ENCODE peak calls at places on chromosomes 3 and 15, in eight cellular contexts. S, C, R, H, J, D, W and F are unnamed samples.

GRCh38 chr3:86961297-86961696 is 29.7 kb downstream of the VGLL3 start:
- DNase-seq in C (no peak), R (no peak), H (no peak), D (no peak), W (no peak), J (no peak), S (no peak), F (no peak)

GRCh38 chr3:101195951-101196713 is 124.2 kb downstream of the IMPG2 start:
- DNase-seq in S (no peak), C (no peak), H (no peak), R (peak), J (peak), D (peak), W (peak), F (no peak)

GRCh38 chr15:59689626-59690236 is 611 bp upstream of the BNIP2 start:
- DNase-seq in H (peak), W (peak), D (peak), C (peak), R (peak), S (peak), J (no peak), F (peak)

GRCh38 chr15:101652783-101653430 is 726 bp upstream of the TM2D3 start:
- DNase-seq in R (no peak), W (no peak), S (no peak), J (peak), H (no peak), D (no peak), C (no peak), F (no peak)

GRCh38 chr3:16388850-16389411 is 123.9 kb downstream of the OXNAD1 start:
- DNase-seq in J (no peak), R (no peak), C (no peak), W (peak), D (no peak), H (no peak), S (no peak), F (no peak)

GRCh38 chr15:69095280-69095679 is 65.2 kb upstream of the GLCE start:
- DNase-seq in S (no peak), J (no peak), W (no peak), D (no peak), R (no peak), C (no peak), H (no peak), F (no peak)

GRCh38 chr15:51030649-51031316 is 63.9 kb downstream of the TNFAIP8L3 start:
- DNase-seq in J (no peak), C (no peak), H (no peak), W (peak), S (no peak), R (no peak), D (peak), F (peak)

GRCh38 chr3:167913218-167913902 is 177.8 kb downstream of the SERPINI1 start:
- DNase-seq in H (no peak), C (peak), D (no peak), R (no peak), J (peak), S (no peak), W (peak), F (no peak)

GRCh38 chr3:170331143-170331542 is 26.4 kb upstream of the SKIL start:
- DNase-seq in J (no peak), H (no peak), S (no peak), D (peak), W (no peak), R (peak), C (no peak), F (no peak)

GRCh38 chr3:55434789-55435188 is 52.3 kb downstream of the WNT5A start:
- DNase-seq in D (no peak), H (no peak), J (no peak), R (no peak), S (no peak), C (no peak), W (no peak), F (no peak)

GRCh38 chr3:42706721-42707619 is 4.4 kb upstream of the HHATL start:
- DNase-seq in S (no peak), C (no peak), R (no peak), J (no peak), W (no peak), D (no peak), H (no peak), F (peak)

GRCh38 chr3:46845397-46845859 is 17.8 kb downstream of the MYL3 start:
- DNase-seq in S (peak), H (no peak), W (peak), C (peak), J (no peak), R (no peak), D (no peak), F (peak)

GRCh38 chr15:83365370-83365938 is 81.0 kb upstream of the BNC1 start:
- DNase-seq in C (peak), W (peak), D (no peak), R (no peak), S (peak), J (peak), H (no peak), F (peak)

GRCh38 chr3:183369117-183369516 is 59.3 kb downstream of the MCF2L2 start:
- DNase-seq in J (no peak), H (no peak), W (no peak), S (no peak), C (no peak), D (no peak), R (no peak), F (no peak)

GRCh38 chr3:114496874-114497273 is 203.0 kb downstream of the TIGIT start:
- DNase-seq in J (no peak), R (no peak), D (peak), W (peak), C (no peak), S (no peak), H (no peak), F (no peak)

GRCh38 chr3:42190701-42191442 is 75.1 kb downstream of the CCK start:
- DNase-seq in H (peak), S (peak), W (peak), J (peak), D (peak), C (peak), R (peak), F (peak)

GRCh38 chr15:71708741-71709140 is 101.6 kb upstream of the NR2E3 start:
- DNase-seq in J (no peak), S (no peak), D (no peak), C (no peak), H (no peak), R (no peak), W (no peak), F (no peak)

GRCh38 chr15:38671675-38672141 is 107.1 kb upstream of the RASGRP1 start:
- DNase-seq in R (no peak), S (no peak), J (no peak), W (no peak), H (no peak), D (no peak), C (no peak), F (no peak)

GRCh38 chr15:75360856-75361255 is 7.6 kb downstream of the MAN2C1 start:
- DNase-seq in W (no peak), H (no peak), S (no peak), C (no peak), D (no peak), J (no peak), R (no peak), F (peak)

GRCh38 chr3:40237892-40238571 is 71.5 kb upstream of the EIF1B start:
- DNase-seq in S (no peak), W (no peak), H (no peak), C (peak), D (no peak), R (no peak), J (no peak), F (no peak)

GRCh38 chr3:14150491-14151230 is 25.8 kb downstream of the TMEM43 start:
- DNase-seq in D (no peak), C (no peak), H (no peak), J (no peak), W (no peak), R (no peak), S (no peak), F (peak)

GRCh38 chr3:169913270-169913780 is 2.0 kb downstream of the SAMD7 start:
- DNase-seq in S (no peak), D (no peak), J (no peak), C (no peak), W (no peak), R (no peak), H (no peak), F (no peak)

GRCh38 chr3:189947948-189948723 is 172.6 kb downstream of the P3H2 start:
- DNase-seq in H (no peak), W (peak), S (no peak), D (peak), J (peak), R (peak), C (no peak), F (no peak)

GRCh38 chr3:172135766-172136729 is 96.7 kb downstream of the FNDC3B start:
- DNase-seq in S (no peak), C (no peak), W (peak), H (no peak), D (peak), R (no peak), J (no peak), F (no peak)
- TF ChIP-seq CTCF in S (no peak), C (no peak), W (no peak), H (no peak), D (no peak), R (no peak), J (no peak), F (no peak)

DNA sequence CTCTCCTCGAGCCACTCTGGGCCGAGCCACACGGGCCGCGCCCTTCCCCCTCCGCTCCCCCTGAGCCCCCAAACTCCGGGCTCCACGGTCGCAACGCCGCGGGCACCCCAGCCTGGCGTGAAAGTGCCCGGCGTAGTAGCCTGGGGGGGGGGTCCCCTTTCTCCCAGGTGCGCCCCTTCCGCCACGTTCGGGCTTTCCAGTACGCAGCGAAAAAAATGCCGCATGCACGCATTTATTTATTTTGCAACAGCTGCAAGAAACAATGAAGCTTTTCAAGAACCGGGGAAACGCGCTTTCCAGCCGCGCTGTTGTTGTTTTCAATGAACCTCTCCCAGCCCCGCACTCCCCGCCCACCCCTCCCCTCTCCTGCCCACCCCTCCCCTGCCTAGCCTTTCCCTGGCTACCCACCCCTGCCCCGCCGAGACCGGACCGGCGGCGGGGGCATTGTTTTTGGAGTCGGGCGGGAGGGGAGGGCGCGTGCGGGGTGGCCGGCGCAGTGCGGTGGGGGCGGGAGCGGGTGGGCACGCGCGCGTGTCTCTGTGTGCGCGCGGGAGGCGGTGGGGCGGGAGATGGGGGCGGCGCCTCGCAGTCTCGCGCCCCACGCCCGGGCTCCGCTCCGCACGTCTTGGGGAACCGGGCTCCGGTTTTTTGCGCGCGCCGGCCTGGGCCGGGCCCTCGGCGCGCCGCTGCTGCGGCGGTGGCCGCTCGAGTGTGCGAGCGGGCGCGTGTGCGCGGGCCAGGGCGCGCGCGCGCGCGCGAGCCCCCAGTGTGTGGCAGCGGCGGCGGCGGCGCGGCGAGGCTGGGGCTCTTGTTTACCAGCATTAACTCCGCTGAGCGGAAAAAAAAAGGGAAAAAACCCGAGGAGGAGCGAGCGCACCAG is at the start of gene IGF1R:
- DNase-seq in C (peak), H (peak), D (peak), S (peak), W (peak), J (peak), R (peak), F (peak)
- TF ChIP-seq CTCF in C (no peak), H (peak), D (peak), S (no peak), W (no peak), J (peak), R (no peak), F (no peak)

DNA sequence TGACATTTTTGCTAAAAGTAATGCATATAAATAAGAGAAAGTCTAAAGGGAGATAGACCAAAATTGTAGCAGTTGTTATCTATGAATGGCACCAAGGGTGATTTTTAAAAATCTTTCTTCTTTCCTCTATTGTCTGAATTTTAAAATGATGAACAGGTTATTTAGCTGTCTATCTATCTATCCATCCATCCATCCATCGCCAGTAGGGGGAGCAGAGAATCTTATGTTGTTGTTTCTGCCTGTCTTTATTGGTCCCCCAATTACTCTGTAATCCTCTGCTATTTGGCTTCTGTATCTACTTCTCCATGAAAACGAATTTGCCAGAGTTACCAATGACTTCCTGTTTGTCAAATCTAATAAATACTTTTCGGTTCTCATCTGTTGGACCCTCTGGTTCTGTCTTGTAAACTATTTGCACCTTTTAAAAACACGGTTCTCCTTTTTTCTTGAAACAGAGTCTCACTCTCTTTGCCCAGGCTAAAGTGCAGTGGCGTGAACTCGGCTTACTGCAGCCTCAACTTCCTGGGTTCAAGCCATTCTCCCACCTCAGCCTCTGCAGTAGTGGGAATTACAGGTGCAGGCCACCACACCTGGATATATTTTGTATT is 86.0 kb downstream of the ECT2 start:
- DNase-seq in D (no peak), C (peak), J (peak), W (peak), H (no peak), R (peak), S (no peak), F (no peak)
- TF ChIP-seq CTCF in D (peak), C (peak), J (peak), W (peak), H (peak), R (peak), S (peak), F (no peak)

DNA sequence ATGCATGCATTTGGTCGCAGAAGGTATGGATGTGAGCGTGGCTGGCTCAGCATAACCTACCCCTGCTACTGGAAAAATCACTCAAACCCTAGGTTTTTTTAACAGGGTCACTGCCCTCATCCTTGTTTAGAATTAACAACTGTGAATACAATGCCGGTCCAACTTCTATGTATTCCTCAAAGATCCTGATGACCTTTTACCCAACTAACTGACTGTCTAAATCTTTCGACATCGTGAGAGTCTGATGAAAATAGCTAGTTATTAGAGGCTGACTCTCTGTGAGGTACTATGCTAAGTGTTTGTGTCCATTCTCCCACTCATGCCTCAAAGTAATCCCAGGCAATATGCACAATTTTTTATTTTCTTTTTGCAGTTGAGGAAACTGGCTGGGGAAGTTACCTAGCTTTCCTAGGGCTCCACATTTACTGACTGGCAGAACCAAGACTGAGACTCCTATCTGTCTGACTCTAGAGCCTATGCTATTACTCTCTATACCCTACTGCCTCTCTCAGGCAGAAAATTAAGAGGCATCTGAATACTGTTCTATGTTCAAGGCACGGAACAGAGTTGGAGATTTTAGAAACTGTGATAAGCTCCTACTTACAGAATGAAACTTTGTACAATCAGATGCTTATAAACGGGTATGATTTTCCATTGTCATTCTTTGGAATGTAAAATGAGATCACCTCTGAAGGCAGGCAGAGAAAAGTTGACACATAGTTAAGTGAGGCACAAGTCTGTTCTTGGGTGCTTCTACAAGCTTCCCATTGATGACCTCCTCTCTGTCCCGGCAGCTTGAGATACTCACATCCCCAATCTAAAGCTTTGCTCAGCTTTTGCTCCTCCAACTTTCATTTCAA is 56.4 kb downstream of the FILIP1L start:
- DNase-seq in D (no peak), R (no peak), S (no peak), C (no peak), W (no peak), H (no peak), J (no peak), F (no peak)
- TF ChIP-seq CTCF in D (no peak), R (no peak), S (no peak), C (no peak), W (no peak), H (no peak), J (no peak), F (no peak)

DNA sequence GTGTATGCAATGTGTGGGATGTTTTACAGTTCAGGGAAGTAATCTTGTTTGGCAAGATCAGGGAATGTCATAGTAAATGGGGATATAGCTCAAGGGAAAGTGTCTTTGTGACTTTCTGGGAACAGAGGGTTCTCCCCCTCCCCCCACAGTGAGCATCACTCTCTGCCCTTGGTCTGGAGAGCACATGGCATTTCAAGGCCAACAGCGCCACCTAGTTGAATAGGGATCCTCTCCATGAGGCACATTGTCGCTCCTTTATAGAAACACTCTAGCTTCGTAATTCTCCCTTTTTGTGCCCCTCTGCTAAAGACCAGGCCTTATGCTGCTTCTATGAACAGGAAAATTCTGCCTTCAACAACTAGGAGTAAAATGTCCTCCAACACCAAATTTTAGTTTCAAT is 37.1 kb upstream of the ARNT2 start:
- DNase-seq in H (no peak), C (peak), S (no peak), W (no peak), R (peak), D (no peak), J (no peak), F (no peak)
- TF ChIP-seq CTCF in H (no peak), C (no peak), S (no peak), W (no peak), R (peak), D (peak), J (no peak), F (no peak)

GRCh38 chr15:74311734-74312444 is 55.6 kb downstream of the CYP11A1 start:
- DNase-seq in J (peak), S (no peak), H (no peak), R (peak), C (peak), D (no peak), W (no peak), F (no peak)
- TF ChIP-seq CTCF in J (peak), S (peak), H (no peak), R (peak), C (peak), D (peak), W (peak), F (no peak)

GRCh38 chr3:184503647-184504046 is 57.9 kb upstream of the EPHB3 start:
- DNase-seq in H (no peak), J (no peak), S (no peak), W (no peak), R (no peak), C (no peak), D (no peak), F (no peak)
- TF ChIP-seq CTCF in H (no peak), J (no peak), S (no peak), W (no peak), R (no peak), C (no peak), D (no peak), F (no peak)

DNA sequence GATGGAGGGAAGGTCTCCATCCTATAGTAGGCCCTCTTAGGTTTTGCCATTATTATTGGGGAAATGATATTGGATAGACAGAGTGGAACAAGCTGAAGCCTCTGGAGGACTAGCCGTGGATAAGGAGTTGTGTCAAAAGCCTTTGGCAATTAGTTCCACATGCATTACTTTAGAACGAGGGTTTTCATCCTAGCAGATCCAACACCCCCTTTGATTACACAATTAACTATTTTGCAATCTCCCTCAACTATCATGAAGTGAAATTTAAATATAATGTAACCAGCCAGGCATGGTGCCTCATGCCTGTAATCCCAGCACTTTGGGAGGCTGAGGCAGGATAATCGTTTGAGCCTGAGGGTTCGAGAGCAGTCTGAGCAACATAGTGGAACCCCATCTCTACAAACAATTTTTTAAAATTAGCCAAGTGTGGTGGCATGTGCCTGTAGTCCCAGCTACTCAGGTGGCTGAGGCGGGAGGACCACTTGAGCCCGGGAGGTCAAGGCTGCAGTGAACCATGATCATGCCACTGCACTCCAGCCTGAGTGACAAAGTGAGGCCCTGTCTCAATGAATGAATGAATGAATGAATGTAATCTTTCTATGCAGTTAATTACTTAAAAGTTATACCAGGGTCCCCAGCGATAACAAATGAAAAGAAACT is 56.8 kb downstream of the PXYLP1 start:
- DNase-seq in C (no peak), R (no peak), H (no peak), S (no peak), J (no peak), D (no peak), W (no peak), F (no peak)
- TF ChIP-seq CTCF in C (no peak), R (no peak), H (no peak), S (no peak), J (no peak), D (no peak), W (no peak), F (no peak)